ENCODE peak calls at places on chromosomes 5 and 9, in six cellular contexts. N is C1 segment of cervical spinal cord, U is T-helper 17 cell, T is endothelial cell, A is hepatic stellate cell, L is A549. X is an unnamed sample.

GRCh38 chr9:69768716-69769115 is 8.9 kb upstream of the PTAR1 start:
- DNase-seq in N (no peak), A (peak), L (no peak), T (no peak), U (no peak), X (no peak)

GRCh38 chr9:109779711-109780452 is at the start of gene PALM2AKAP2:
- DNase-seq in N (no peak), L (peak), A (peak), U (no peak), T (peak), X (no peak)

GRCh38 chr5:170745481-170746061 is 38.0 kb upstream of the GABRP start:
- DNase-seq in L (no peak), T (peak), U (no peak), N (no peak), A (peak), X (no peak)

GRCh38 chr5:79305706-79306105 is 69.8 kb downstream of the JMY start:
- DNase-seq in T (no peak), A (no peak), L (no peak), U (no peak), N (no peak), X (no peak)

GRCh38 chr5:1568201-1568979 is 44.6 kb upstream of the LPCAT1 start:
- DNase-seq in N (no peak), A (peak), U (no peak), T (no peak), L (peak), X (no peak)

GRCh38 chr9:103802068-103802467 is 292.0 kb upstream of the SMC2 start:
- DNase-seq in U (no peak), L (peak), N (no peak), A (peak), T (no peak), X (no peak)

GRCh38 chr9:2317591-2317990 is 302.4 kb downstream of the SMARCA2 start:
- DNase-seq in L (no peak), U (no peak), T (no peak), N (no peak), A (no peak), X (no peak)

GRCh38 chr5:148443998-148444397 is 60.2 kb downstream of the FBXO38 start:
- DNase-seq in T (peak), A (peak), L (peak), U (no peak), N (no peak), X (peak)

GRCh38 chr5:123454236-123454911 is 31.2 kb upstream of the CEP120 start:
- DNase-seq in U (no peak), N (no peak), L (no peak), T (no peak), A (no peak), X (no peak)

GRCh38 chr9:130912932-130913598 is 16.5 kb upstream of the QRFP start:
- DNase-seq in L (no peak), N (no peak), T (no peak), U (no peak), A (peak), X (no peak)

GRCh38 chr9:119763260-119763659 is 394.0 kb upstream of the BRINP1 start:
- DNase-seq in T (no peak), L (no peak), A (no peak), U (no peak), N (no peak), X (no peak)

GRCh38 chr9:96449844-96450612 is at the start of gene HABP4:
- DNase-seq in N (peak), L (peak), T (peak), U (peak), A (peak), X (peak)

GRCh38 chr9:126499911-126500599 is 113.7 kb upstream of the LMX1B start:
- DNase-seq in U (no peak), L (peak), N (no peak), T (no peak), A (no peak), X (no peak)

GRCh38 chr9:134388289-134388808 is 62.1 kb downstream of the RXRA start:
- DNase-seq in T (no peak), N (no peak), A (no peak), L (no peak), U (no peak), X (no peak)

GRCh38 chr5:127936439-127936972 is 147.1 kb upstream of the SLC12A2 start:
- DNase-seq in T (no peak), U (no peak), L (no peak), N (no peak), A (no peak), X (no peak)

GRCh38 chr5:9126490-9126889 is 419.4 kb downstream of the SEMA5A start:
- DNase-seq in N (no peak), L (no peak), A (no peak), U (no peak), T (no peak), X (no peak)

GRCh38 chr5:548256-548655 is 24.0 kb upstream of the SLC9A3 start:
- DNase-seq in L (no peak), T (no peak), U (peak), A (no peak), N (no peak), X (no peak)

X was measured in T follicular helper cell.